ENCODE peak calls at places on chromosome 18, in five cellular contexts. One of them, this sample, is unnamed.

GRCh38 chr18:48605408-48605845 is 66.6 kb downstream of the CTIF start:
- DNase-seq in GM04504: no peak
- DNase-seq in RWPE1: no peak
- DNase-seq in naive thymus-derived CD4-positive, alpha-beta T cell: no peak
- DNase-seq in CD8-positive, alpha-beta T cell: no peak
- DNase-seq in this sample: peak; percentile 43

GRCh38 chr18:26459340-26459739 is 89.0 kb downstream of the KCTD1 start:
- DNase-seq in CD8-positive, alpha-beta T cell: no peak
- DNase-seq in RWPE1: no peak
- DNase-seq in GM04504: no peak
- DNase-seq in naive thymus-derived CD4-positive, alpha-beta T cell: no peak
- DNase-seq in this sample: no peak

GRCh38 chr18:7272268-7273049 is 41.6 kb downstream of the LRRC30 start:
- DNase-seq in GM04504: peak; percentile 17
- DNase-seq in RWPE1: peak; percentile 54
- DNase-seq in CD8-positive, alpha-beta T cell: no peak
- DNase-seq in naive thymus-derived CD4-positive, alpha-beta T cell: no peak
- DNase-seq in this sample: peak; percentile 83

GRCh38 chr18:3595282-3596273 is 145.6 kb downstream of the TGIF1 start:
- DNase-seq in RWPE1: peak; percentile 78
- DNase-seq in CD8-positive, alpha-beta T cell: no peak
- DNase-seq in naive thymus-derived CD4-positive, alpha-beta T cell: peak; percentile 15
- DNase-seq in GM04504: peak; percentile 84
- DNase-seq in this sample: peak; percentile 84

GRCh38 chr18:78973357-78974083 is 6.1 kb upstream of the SALL3 start:
- DNase-seq in GM04504: no peak
- DNase-seq in naive thymus-derived CD4-positive, alpha-beta T cell: no peak
- DNase-seq in RWPE1: no peak
- DNase-seq in CD8-positive, alpha-beta T cell: no peak
- DNase-seq in this sample: no peak

GRCh38 chr18:44826418-44827259 is 146.0 kb downstream of the SETBP1 start:
- DNase-seq in GM04504: peak; percentile 78
- DNase-seq in naive thymus-derived CD4-positive, alpha-beta T cell: no peak
- DNase-seq in RWPE1: peak; percentile 16
- DNase-seq in CD8-positive, alpha-beta T cell: no peak
- DNase-seq in this sample: peak; percentile 84

GRCh38 chr18:62384610-62385097 is 59.5 kb downstream of the TNFRSF11A start:
- DNase-seq in GM04504: no peak
- DNase-seq in RWPE1: peak; percentile 58
- DNase-seq in CD8-positive, alpha-beta T cell: no peak
- DNase-seq in naive thymus-derived CD4-positive, alpha-beta T cell: no peak
- DNase-seq in this sample: peak; percentile 53

GRCh38 chr18:671405-671804 is 14.0 kb downstream of the TYMS start:
- DNase-seq in GM04504: no peak
- DNase-seq in RWPE1: no peak
- DNase-seq in CD8-positive, alpha-beta T cell: no peak
- DNase-seq in naive thymus-derived CD4-positive, alpha-beta T cell: no peak
- DNase-seq in this sample: no peak

GRCh38 chr18:59878644-59879043 is 21.2 kb upstream of the PMAIP1 start:
- DNase-seq in RWPE1: no peak
- DNase-seq in CD8-positive, alpha-beta T cell: no peak
- DNase-seq in naive thymus-derived CD4-positive, alpha-beta T cell: no peak
- DNase-seq in GM04504: no peak
- DNase-seq in this sample: no peak

GRCh38 chr18:45938488-45938935 is 28.6 kb downstream of the EPG5 start:
- DNase-seq in GM04504: no peak
- DNase-seq in naive thymus-derived CD4-positive, alpha-beta T cell: no peak
- DNase-seq in CD8-positive, alpha-beta T cell: no peak
- DNase-seq in RWPE1: no peak
- DNase-seq in this sample: no peak

GRCh38 chr18:6731197-6731596 is 1.7 kb downstream of the ARHGAP28 start:
- DNase-seq in CD8-positive, alpha-beta T cell: no peak
- DNase-seq in GM04504: peak; percentile 77
- DNase-seq in naive thymus-derived CD4-positive, alpha-beta T cell: no peak
- DNase-seq in RWPE1: no peak
- DNase-seq in this sample: peak; percentile 79

GRCh38 chr18:812673-813404 is 797 bp upstream of the YES1 start:
- DNase-seq in naive thymus-derived CD4-positive, alpha-beta T cell: peak; percentile 81
- DNase-seq in CD8-positive, alpha-beta T cell: peak; percentile 40
- DNase-seq in RWPE1: peak; percentile 61
- DNase-seq in GM04504: peak; percentile 64
- DNase-seq in this sample: peak; percentile 87

GRCh38 chr18:11859903-11860407 is 8.7 kb downstream of the CHMP1B start:
- DNase-seq in GM04504: peak; percentile 24
- DNase-seq in naive thymus-derived CD4-positive, alpha-beta T cell: no peak
- DNase-seq in CD8-positive, alpha-beta T cell: no peak
- DNase-seq in RWPE1: peak; percentile 92
- DNase-seq in this sample: peak; percentile 97

GRCh38 chr18:36688020-36688965 is 140.5 kb downstream of the TPGS2 start:
- DNase-seq in CD8-positive, alpha-beta T cell: peak; percentile 4
- DNase-seq in GM04504: peak; percentile 51
- DNase-seq in naive thymus-derived CD4-positive, alpha-beta T cell: peak; percentile 34
- DNase-seq in RWPE1: peak; percentile 67
- DNase-seq in this sample: peak; percentile 75

GRCh38 chr18:44679912-44680270 is 797 bp upstream of the SETBP1 start:
- DNase-seq in naive thymus-derived CD4-positive, alpha-beta T cell: no peak
- DNase-seq in CD8-positive, alpha-beta T cell: no peak
- DNase-seq in RWPE1: peak; percentile 20
- DNase-seq in GM04504: no peak
- DNase-seq in this sample: peak; percentile 46

GRCh38 chr18:21735452-21736015 is 5.1 kb upstream of the MIB1 start:
- DNase-seq in GM04504: no peak
- DNase-seq in CD8-positive, alpha-beta T cell: peak; percentile 12
- DNase-seq in RWPE1: no peak
- DNase-seq in naive thymus-derived CD4-positive, alpha-beta T cell: peak; percentile 40
- DNase-seq in this sample: no peak

GRCh38 chr18:63850010-63850409 is 37.5 kb upstream of the SERPINB2 start:
- DNase-seq in CD8-positive, alpha-beta T cell: no peak
- DNase-seq in RWPE1: peak; percentile 38
- DNase-seq in GM04504: no peak
- DNase-seq in naive thymus-derived CD4-positive, alpha-beta T cell: no peak
- DNase-seq in this sample: peak; percentile 70

GRCh38 chr18:8830067-8831060 is 125.0 kb downstream of the MTCL1 start:
- DNase-seq in naive thymus-derived CD4-positive, alpha-beta T cell: no peak
- DNase-seq in RWPE1: peak; percentile 10
- DNase-seq in CD8-positive, alpha-beta T cell: no peak
- DNase-seq in GM04504: no peak
- DNase-seq in this sample: no peak

GRCh38 chr18:47036298-47036874 is 965 bp upstream of the ELOA2 start:
- DNase-seq in GM04504: peak; percentile 15
- DNase-seq in RWPE1: no peak
- DNase-seq in CD8-positive, alpha-beta T cell: no peak
- DNase-seq in naive thymus-derived CD4-positive, alpha-beta T cell: no peak
- DNase-seq in this sample: peak; percentile 65

GRCh38 chr18:58952303-58952702 is 87.6 kb downstream of the ZNF532 start:
- DNase-seq in GM04504: no peak
- DNase-seq in RWPE1: no peak
- DNase-seq in CD8-positive, alpha-beta T cell: no peak
- DNase-seq in naive thymus-derived CD4-positive, alpha-beta T cell: no peak
- DNase-seq in this sample: no peak

GRCh38 chr18:7532942-7533341 is 34.2 kb upstream of the PTPRM start:
- DNase-seq in CD8-positive, alpha-beta T cell: no peak
- DNase-seq in naive thymus-derived CD4-positive, alpha-beta T cell: no peak
- DNase-seq in RWPE1: no peak
- DNase-seq in GM04504: no peak
- DNase-seq in this sample: no peak

GRCh38 chr18:565562-566061 is 14.6 kb upstream of the CETN1 start:
- DNase-seq in RWPE1: no peak
- DNase-seq in CD8-positive, alpha-beta T cell: no peak
- DNase-seq in GM04504: no peak
- DNase-seq in naive thymus-derived CD4-positive, alpha-beta T cell: no peak
- DNase-seq in this sample: no peak

GRCh38 chr18:75100832-75101630 is 107.9 kb downstream of the PTGR3 start:
- DNase-seq in RWPE1: no peak
- DNase-seq in CD8-positive, alpha-beta T cell: no peak
- DNase-seq in naive thymus-derived CD4-positive, alpha-beta T cell: no peak
- DNase-seq in GM04504: no peak
- DNase-seq in this sample: no peak

GRCh38 chr18:61982475-61982874 is 89.7 kb upstream of the RNF152 start:
- DNase-seq in naive thymus-derived CD4-positive, alpha-beta T cell: no peak
- DNase-seq in RWPE1: no peak
- DNase-seq in GM04504: no peak
- DNase-seq in CD8-positive, alpha-beta T cell: no peak
- DNase-seq in this sample: no peak

GRCh38 chr18:45044787-45045186 is 364.1 kb downstream of the SETBP1 start:
- DNase-seq in CD8-positive, alpha-beta T cell: no peak
- DNase-seq in RWPE1: no peak
- DNase-seq in naive thymus-derived CD4-positive, alpha-beta T cell: no peak
- DNase-seq in GM04504: no peak
- DNase-seq in this sample: no peak

GRCh38 chr18:41121116-41121826 is 833.8 kb upstream of the PIK3C3 start:
- DNase-seq in GM04504: peak; percentile 40
- DNase-seq in CD8-positive, alpha-beta T cell: no peak
- DNase-seq in RWPE1: no peak
- DNase-seq in naive thymus-derived CD4-positive, alpha-beta T cell: no peak
- DNase-seq in this sample: peak; percentile 62